ENCODE peak calls at places on chromosomes 1 and 21, in five cellular contexts. X, Y, V, Q and L are unnamed samples.
A peak's percentile ranks its signal among the peaks of the same experiment; 100 is the strongest.

GRCh38 chr1:152953761-152954160 is 6.8 kb downstream of the SPRR5 start:
- DNase-seq in Q (no peak), X (no peak), Y (no peak), V (peak; percentile 27), L (no peak)

GRCh38 chr1:86472165-86472564 is 3.4 kb downstream of the CLCA1 start:
- DNase-seq in X (no peak), Y (no peak), Q (no peak), V (no peak), L (no peak)

GRCh38 chr1:115677172-115677542 is 35.4 kb downstream of the VANGL1 start:
- DNase-seq in Y (peak; percentile 83), X (no peak), Q (no peak), V (no peak), L (no peak)

GRCh38 chr1:15885269-15885668 is 37.8 kb downstream of the SPEN start:
- DNase-seq in Y (no peak), X (no peak), Q (no peak), V (no peak), L (no peak)

GRCh38 chr21:42550817-42551216 is 37.2 kb downstream of the SLC37A1 start:
- DNase-seq in Y (no peak), Q (no peak), X (no peak), V (no peak), L (no peak)

GRCh38 chr21:37490084-37490483 is 123.5 kb downstream of the DYRK1A start:
- DNase-seq in Y (no peak), Q (no peak), X (no peak), V (no peak), L (no peak)

GRCh38 chr1:52240592-52240991 is 98.7 kb downstream of the ZFYVE9 start:
- DNase-seq in V (no peak), Y (no peak), Q (no peak), X (no peak), L (no peak)

GRCh38 chr1:226976671-226977287 is 36.7 kb downstream of the COQ8A start:
- DNase-seq in X (no peak), Y (no peak), Q (no peak), V (no peak), L (no peak)

GRCh38 chr1:59750612-59751395 is 63.9 kb upstream of the HOOK1 start:
- DNase-seq in V (no peak), Q (peak; percentile 96), X (peak; percentile 37), Y (no peak), L (no peak)

GRCh38 chr1:206969090-206969489 is 1.2 kb downstream of the FCAMR start:
- DNase-seq in Q (no peak), V (no peak), X (no peak), Y (no peak), L (no peak)

GRCh38 chr1:206963119-206963712 is 7.0 kb downstream of the FCAMR start:
- DNase-seq in Y (no peak), Q (peak; percentile 72), V (no peak), X (no peak), L (no peak)

GRCh38 chr1:206967096-206967851 is 3.0 kb downstream of the FCAMR start:
- DNase-seq in Y (no peak), X (no peak), Q (peak; percentile 30), V (no peak), L (peak; percentile 61)

GRCh38 chr1:206963740-206964139 is 6.5 kb downstream of the FCAMR start:
- DNase-seq in Y (no peak), Q (no peak), X (no peak), V (no peak), L (no peak)

DNA sequence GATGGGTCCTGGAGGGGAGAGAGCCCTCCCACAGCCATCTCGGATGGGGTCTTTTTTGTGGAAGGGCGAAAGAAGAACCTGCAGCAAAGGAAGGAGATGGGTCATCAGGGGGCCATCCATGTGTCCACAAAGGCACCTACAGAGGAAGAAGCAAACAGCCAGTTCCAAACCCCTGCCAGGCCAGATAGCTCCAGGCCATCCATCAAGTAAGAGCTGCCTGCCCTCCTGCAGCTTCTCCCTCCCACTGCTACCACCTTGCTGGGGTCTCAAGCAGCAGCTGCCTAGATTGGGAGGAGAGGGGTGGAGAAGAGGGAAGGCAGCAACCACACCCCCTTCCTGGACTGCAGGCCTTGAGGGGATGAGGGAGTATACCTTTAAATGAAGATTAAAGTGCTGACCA is 4.5 kb downstream of the FCAMR start:
- DNase-seq in Y (no peak), V (no peak), X (no peak), Q (no peak), L (no peak)
- H3K4me3 ChIP-seq in Y (no peak overlapping the region), V (no peak overlapping the region), X (no peak overlapping the region), Q (no peak overlapping the region), L (no peak overlapping the region)

DNA sequence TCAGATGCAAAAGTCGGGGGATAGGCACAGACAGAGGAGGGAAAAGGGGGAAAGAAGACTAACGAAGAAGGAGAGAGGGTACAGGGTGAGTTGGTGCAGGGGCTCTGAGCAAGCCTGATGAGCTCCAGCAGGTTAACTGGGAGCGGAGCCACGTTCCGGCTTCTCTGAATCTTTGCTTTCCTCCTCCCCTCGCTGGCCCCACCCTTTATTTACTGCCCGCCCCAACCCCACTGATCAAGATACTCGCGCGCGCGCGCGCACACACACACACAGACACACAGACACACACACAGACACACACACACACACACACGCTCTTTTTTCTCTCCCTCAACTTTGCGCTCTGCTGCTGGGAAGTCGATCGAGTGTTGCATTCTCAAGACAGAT is at the start of gene GRIK1:
- DNase-seq in Q (peak; percentile 5), X (no peak), Y (peak; percentile 60), V (peak; percentile 70), L (no peak)
- H3K9ac ChIP-seq in Q (no peak within 1 kb of the TSS), X (no peak within 1 kb of the TSS), Y (no peak within 1 kb of the TSS), V (no peak within 1 kb of the TSS), L (no peak within 1 kb of the TSS)

DNA sequence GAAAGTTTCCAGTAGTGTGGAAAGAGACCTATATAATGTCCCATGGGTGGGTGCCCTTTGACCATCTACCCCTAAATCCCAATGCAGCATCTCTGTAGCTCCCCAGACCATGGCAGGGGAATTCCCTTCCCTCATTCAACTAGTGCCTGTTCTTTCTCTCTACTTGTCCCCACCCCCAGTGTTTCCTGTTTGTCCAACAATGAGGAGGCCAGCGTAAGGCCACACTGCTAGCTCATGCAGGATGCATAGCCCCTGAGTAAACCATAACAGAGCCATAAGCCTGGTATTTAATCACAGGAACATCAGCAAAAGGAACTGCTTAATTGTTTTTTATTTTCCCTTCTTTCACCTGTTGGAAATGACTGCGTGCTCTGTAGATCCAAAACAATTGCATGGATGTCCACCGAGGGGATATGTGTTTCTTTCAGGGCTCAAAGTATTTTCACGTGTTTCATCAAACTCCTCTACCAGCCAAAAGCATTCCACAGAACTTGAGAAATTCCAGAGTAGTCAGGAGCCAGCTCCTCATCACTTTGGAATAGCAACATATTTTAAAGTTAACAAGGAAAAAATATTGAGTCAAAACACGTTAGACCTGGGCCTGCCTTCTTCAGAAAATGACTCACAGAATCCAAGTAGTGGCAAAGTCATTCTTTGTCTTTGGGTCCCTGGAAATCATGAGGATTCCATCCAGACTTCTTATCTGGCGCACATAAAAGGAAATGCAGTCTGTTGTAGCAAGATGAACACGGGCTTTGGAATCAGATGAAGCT is 162.5 kb upstream of the SGIP1 start:
- DNase-seq in Q (peak; percentile 88), Y (no peak), X (no peak), V (no peak), L (no peak)
- H2AFZ ChIP-seq in Q (no peak overlapping the region), Y (no peak overlapping the region), X (no peak overlapping the region), V (no peak overlapping the region), L (no peak overlapping the region)

DNA sequence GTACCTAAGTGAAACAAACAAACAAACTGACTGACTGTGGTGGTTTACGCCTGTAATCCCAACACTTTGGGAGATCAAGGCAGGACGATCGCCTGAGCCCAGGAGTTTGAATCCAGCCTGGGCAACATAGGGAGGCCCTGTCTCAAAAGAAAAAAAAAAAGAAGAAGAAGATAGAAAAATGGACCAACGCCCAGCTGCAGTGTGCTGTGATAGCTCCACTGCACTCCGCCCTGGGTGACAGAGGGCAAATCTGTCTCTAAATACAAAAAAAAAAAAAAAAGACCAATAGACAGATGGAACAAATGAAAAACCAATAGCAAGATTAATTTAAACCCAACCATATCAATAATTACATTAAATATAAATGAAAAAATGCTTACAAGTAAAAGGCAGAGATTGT is 13.9 kb downstream of the AKR7A3 start:
- DNase-seq in X (no peak), Y (no peak), V (no peak), Q (no peak), L (no peak)
- H3K4me3 ChIP-seq in X (no peak overlapping the region), Y (no peak overlapping the region), V (no peak overlapping the region), Q (no peak overlapping the region), L (no peak overlapping the region)

DNA sequence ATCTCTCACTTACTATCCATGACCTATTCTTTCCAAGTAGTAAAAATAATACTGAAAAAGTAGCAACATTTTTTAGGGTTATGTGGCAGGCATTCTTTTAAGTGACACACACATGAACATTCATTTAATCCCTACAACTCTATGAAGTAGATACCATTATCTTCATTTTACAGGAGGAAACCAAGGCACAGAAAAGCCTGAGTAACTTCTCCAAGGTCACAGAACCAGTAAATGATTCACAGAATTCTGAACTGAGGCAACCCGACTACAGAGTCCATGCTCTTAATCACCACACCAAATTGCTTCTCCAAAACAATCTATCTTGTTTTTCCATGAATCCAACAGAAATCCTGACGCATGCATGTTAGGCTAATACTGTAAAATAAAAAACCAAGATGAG is 17.5 kb downstream of the FUBP1 start:
- DNase-seq in Y (no peak), X (no peak), Q (no peak), V (no peak), L (no peak)
- H3K9ac ChIP-seq in Y (no peak overlapping the region), X (no peak overlapping the region), Q (no peak overlapping the region), V (no peak overlapping the region), L (no peak overlapping the region)